ENCODE peak calls at places on chromosomes 4 and X, in six cellular contexts. T is stromal cell of bone marrow; Z is kidney tubule cell; J is hypothalamus; L is ureter; B is stimulated activated CD4-positive, alpha-beta T cell treated with anti-CD3 and anti-CD28 coated beads, Interleukin-15, amount 100 ng/mL, for 1 hour. K is an unnamed sample.

GRCh38 chrX:151973851-151974335 is 583 bp downstream of the GABRE start:
- DNase-seq in T (no peak), Z (no peak), J (no peak), L (no peak), B (no peak), K (no peak)

GRCh38 chr4:39706829-39707511 is 9.0 kb downstream of the UBE2K start:
- DNase-seq in T (no peak), Z (peak), J (no peak), L (no peak), B (no peak), K (no peak)

GRCh38 chr4:181670506-181670905 is 572.7 kb upstream of the TENM3 start:
- DNase-seq in T (no peak), Z (no peak), J (no peak), L (no peak), B (no peak), K (no peak)

GRCh38 chr4:19623866-19624265 is 627.8 kb upstream of the SLIT2 start:
- DNase-seq in T (peak), Z (no peak), J (no peak), L (no peak), B (no peak), K (no peak)

GRCh38 chrX:17164079-17164478 is 210.9 kb upstream of the NHS start:
- DNase-seq in T (no peak), Z (no peak), J (no peak), L (no peak), B (no peak), K (no peak)

GRCh38 chr4:73067971-73068394 is 1.5 kb downstream of the COX18 start:
- DNase-seq in T (no peak), Z (peak), J (no peak), L (no peak), B (peak), K (no peak)

GRCh38 chr4:152950402-152951274 is 14.5 kb downstream of the FHDC1 start:
- DNase-seq in T (no peak), Z (no peak), J (no peak), L (no peak), B (no peak), K (no peak)

GRCh38 chrX:154348646-154349358 is 25.6 kb downstream of the FLNA start:
- DNase-seq in T (no peak), Z (no peak), J (no peak), L (no peak), B (no peak), K (no peak)

GRCh38 chrX:108297290-108297689 is 140.9 kb downstream of the COL4A6 start:
- DNase-seq in T (no peak), Z (no peak), J (no peak), L (no peak), B (no peak), K (no peak)